ENCODE peak calls at places on chromosomes 4 and X, in eight cellular contexts. P, S, A, N, W, R, G and C are unnamed samples.

GRCh38 chrX:8960809-8961413 is 73.0 kb downstream of the FAM9B start:
- DNase-seq in P (no peak), S (no peak), A (no peak), N (no peak), W (no peak), R (no peak), G (peak), C (no peak)

GRCh38 chr4:184706453-184706852 is 27.4 kb downstream of the CENPU start:
- DNase-seq in P (no peak), S (no peak), A (no peak), N (no peak), W (no peak), R (no peak), G (no peak), C (no peak)

GRCh38 chrX:11341274-11342256 is 48.4 kb downstream of the AMELX start:
- DNase-seq in P (peak), S (peak), A (peak), N (no peak), W (peak), R (peak), G (peak), C (peak)

GRCh38 chr4:169209388-169209883 is 61.3 kb downstream of the SH3RF1 start:
- DNase-seq in P (no peak), S (peak), A (no peak), N (no peak), W (no peak), R (no peak), G (no peak), C (no peak)

GRCh38 chrX:9576059-9576458 is 111.2 kb downstream of the TBL1X start:
- DNase-seq in P (no peak), S (no peak), A (no peak), N (no peak), W (no peak), R (no peak), G (no peak), C (no peak)

GRCh38 chr4:113153529-113154101 is 104.2 kb downstream of the ANK2 start:
- DNase-seq in P (no peak), S (no peak), A (no peak), N (no peak), W (peak), R (no peak), G (no peak), C (no peak)

GRCh38 chr4:2083116-2083825 is 24.1 kb downstream of the NAT8L start:
- DNase-seq in P (no peak), S (no peak), A (no peak), N (no peak), W (no peak), R (no peak), G (no peak), C (no peak)

GRCh38 chrX:139429913-139430312 is 100.6 kb upstream of the F9 start:
- DNase-seq in P (no peak), S (no peak), A (no peak), N (no peak), W (no peak), R (no peak), G (no peak), C (no peak)

GRCh38 chrX:38668788-38669187 is 107.4 kb downstream of the TSPAN7 start:
- DNase-seq in P (no peak), S (no peak), A (no peak), N (no peak), W (no peak), R (no peak), G (no peak), C (no peak)

GRCh38 chrX:81378550-81378949 is 176.6 kb downstream of the SH3BGRL start:
- DNase-seq in P (no peak), S (no peak), A (no peak), N (no peak), W (no peak), R (no peak), G (no peak), C (no peak)

GRCh38 chr4:24642941-24643628 is 58.7 kb upstream of the DHX15 start:
- DNase-seq in P (no peak), S (peak), A (peak), N (no peak), W (peak), R (no peak), G (peak), C (peak)

GRCh38 chr4:153490985-153491483 is 24.9 kb downstream of the TMEM131L start:
- DNase-seq in P (no peak), S (no peak), A (no peak), N (no peak), W (no peak), R (no peak), G (no peak), C (no peak)

GRCh38 chr4:185711764-185712163 is 100.2 kb downstream of the SORBS2 start:
- DNase-seq in P (no peak), S (peak), A (no peak), N (no peak), W (no peak), R (no peak), G (no peak), C (no peak)

GRCh38 chrX:108312938-108313337 is 125.3 kb downstream of the COL4A6 start:
- DNase-seq in P (peak), S (peak), A (no peak), N (no peak), W (no peak), R (no peak), G (peak), C (no peak)

GRCh38 chrX:154775611-154776349 is 13.1 kb downstream of the DKC1 start:
- DNase-seq in P (peak), S (no peak), A (no peak), N (no peak), W (no peak), R (no peak), G (no peak), C (peak)

GRCh38 chr4:23332266-23332665 is 557.6 kb downstream of the PPARGC1A start:
- DNase-seq in P (no peak), S (no peak), A (no peak), N (no peak), W (peak), R (no peak), G (peak), C (peak)

GRCh38 chrX:14942341-14942740 is 69.1 kb downstream of the MOSPD2 start:
- DNase-seq in P (no peak), S (no peak), A (no peak), N (no peak), W (no peak), R (no peak), G (no peak), C (no peak)

GRCh38 chrX:45762699-45763647 is 562.3 kb upstream of the DIPK2B start:
- DNase-seq in P (no peak), S (no peak), A (no peak), N (no peak), W (no peak), R (no peak), G (peak), C (no peak)

GRCh38 chr4:11650801-11651596 is 222.3 kb upstream of the HS3ST1 start:
- DNase-seq in P (no peak), S (no peak), A (peak), N (no peak), W (no peak), R (no peak), G (peak), C (peak)

GRCh38 chr4:10421344-10422055 is 35.7 kb downstream of the ZNF518B start:
- DNase-seq in P (no peak), S (no peak), A (no peak), N (no peak), W (no peak), R (no peak), G (no peak), C (no peak)

GRCh38 chr4:61638600-61638999 is 438.5 kb downstream of the ADGRL3 start:
- DNase-seq in P (no peak), S (peak), A (no peak), N (no peak), W (no peak), R (no peak), G (peak), C (no peak)

GRCh38 chr4:147361726-147362125 is 119.2 kb upstream of the EDNRA start:
- DNase-seq in P (peak), S (peak), A (peak), N (no peak), W (peak), R (no peak), G (peak), C (peak)

GRCh38 chrX:34875204-34875603 is 67.4 kb upstream of the FAM47B start:
- DNase-seq in P (no peak), S (peak), A (peak), N (no peak), W (no peak), R (no peak), G (peak), C (peak)

GRCh38 chr4:26256016-26256415 is 64.8 kb upstream of the RBPJ start:
- DNase-seq in P (no peak), S (no peak), A (no peak), N (no peak), W (no peak), R (no peak), G (peak), C (no peak)

GRCh38 chr4:88159137-88159725 is 792 bp upstream of the ABCG2 start:
- DNase-seq in P (peak), S (no peak), A (no peak), N (no peak), W (no peak), R (no peak), G (no peak), C (no peak)

GRCh38 chr4:169152899-169153298 is 117.9 kb downstream of the SH3RF1 start:
- DNase-seq in P (no peak), S (no peak), A (no peak), N (no peak), W (no peak), R (no peak), G (no peak), C (no peak)

GRCh38 chr4:170414961-170415360 is 325.2 kb upstream of the AADAT start:
- DNase-seq in P (no peak), S (no peak), A (no peak), N (no peak), W (no peak), R (no peak), G (no peak), C (no peak)

GRCh38 chr4:168524897-168525296 is 28.0 kb downstream of the PALLD start:
- DNase-seq in P (no peak), S (no peak), A (no peak), N (no peak), W (no peak), R (no peak), G (no peak), C (no peak)

GRCh38 chr4:7822858-7823257 is 116.8 kb downstream of the AFAP1 start:
- DNase-seq in P (peak), S (no peak), A (no peak), N (no peak), W (no peak), R (no peak), G (no peak), C (no peak)

GRCh38 chr4:31458813-31459212 is 738.6 kb downstream of the PCDH7 start:
- DNase-seq in P (no peak), S (peak), A (no peak), N (no peak), W (peak), R (no peak), G (peak), C (peak)

GRCh38 chr4:138090145-138090917 is 151.8 kb downstream of the SLC7A11 start:
- DNase-seq in P (peak), S (peak), A (peak), N (no peak), W (no peak), R (peak), G (peak), C (peak)

GRCh38 chr4:26709246-26709645 is 125.4 kb downstream of the TBC1D19 start:
- DNase-seq in P (no peak), S (no peak), A (no peak), N (no peak), W (no peak), R (no peak), G (no peak), C (no peak)

GRCh38 chrX:114924846-114925245 is 92.6 kb downstream of the IL13RA2 start:
- DNase-seq in P (no peak), S (peak), A (no peak), N (no peak), W (peak), R (no peak), G (peak), C (no peak)

GRCh38 chr4:131098976-131099375 is 2003.0 kb downstream of the C4orf33 start:
- DNase-seq in P (no peak), S (no peak), A (no peak), N (no peak), W (no peak), R (no peak), G (no peak), C (no peak)

GRCh38 chr4:84887824-84888223 is 78.7 kb downstream of the WDFY3 start:
- DNase-seq in P (no peak), S (peak), A (no peak), N (no peak), W (no peak), R (no peak), G (peak), C (no peak)

GRCh38 chrX:124346064-124346876 is at the start of gene SH2D1A:
- DNase-seq in P (no peak), S (no peak), A (no peak), N (no peak), W (no peak), R (no peak), G (no peak), C (no peak)
- H3K4me3 ChIP-seq in P (no peak), S (no peak), A (no peak), N (peak), W (no peak), R (no peak), G (no peak), C (no peak)

GRCh38 chr4:89906316-89906715 is 11.7 kb downstream of the MMRN1 start:
- DNase-seq in P (no peak), S (no peak), A (no peak), N (no peak), W (peak), R (no peak), G (no peak), C (no peak)

GRCh38 chr4:89904524-89904923 is 9.9 kb downstream of the MMRN1 start:
- DNase-seq in P (no peak), S (no peak), A (no peak), N (no peak), W (no peak), R (no peak), G (no peak), C (no peak)

GRCh38 chr4:89906787-89907521 is 12.3 kb downstream of the MMRN1 start:
- DNase-seq in P (no peak), S (no peak), A (no peak), N (no peak), W (peak), R (no peak), G (no peak), C (peak)
- TF ChIP-seq CTCF in P (no peak), S (no peak), A (no peak), N (no peak), W (no peak), R (no peak), G (no peak), C (no peak)

GRCh38 chrX:136201601-136202000 is 49.6 kb downstream of the MAP7D3 start:
- DNase-seq in P (no peak), S (no peak), A (no peak), N (no peak), W (no peak), R (no peak), G (no peak), C (no peak)

GRCh38 chrX:136200466-136200865 is 50.7 kb downstream of the MAP7D3 start:
- DNase-seq in P (no peak), S (no peak), A (no peak), N (no peak), W (no peak), R (no peak), G (peak), C (no peak)

GRCh38 chrX:136198010-136198409 is 50.7 kb downstream of the FHL1 start:
- DNase-seq in P (no peak), S (no peak), A (no peak), N (no peak), W (no peak), R (no peak), G (no peak), C (no peak)

GRCh38 chrX:136198678-136199243 is 51.4 kb downstream of the FHL1 start:
- DNase-seq in P (no peak), S (no peak), A (no peak), N (no peak), W (no peak), R (no peak), G (no peak), C (no peak)

GRCh38 chrX:136199365-136199764 is 51.8 kb downstream of the MAP7D3 start:
- DNase-seq in P (no peak), S (no peak), A (no peak), N (no peak), W (no peak), R (no peak), G (no peak), C (no peak)
- H3K4me3 ChIP-seq in P (peak), S (no peak), A (no peak), N (peak), W (no peak), R (peak), G (no peak), C (no peak)

GRCh38 chr4:6043843-6044242 is 25.6 kb upstream of the C4orf50 start:
- DNase-seq in P (no peak), S (no peak), A (no peak), N (no peak), W (no peak), R (no peak), G (no peak), C (no peak)

GRCh38 chr4:6046526-6047129 is 28.4 kb upstream of the C4orf50 start:
- DNase-seq in P (no peak), S (no peak), A (no peak), N (no peak), W (no peak), R (no peak), G (no peak), C (no peak)

GRCh38 chr4:6043188-6043587 is 25.0 kb upstream of the C4orf50 start:
- DNase-seq in P (no peak), S (no peak), A (no peak), N (no peak), W (no peak), R (no peak), G (no peak), C (no peak)

GRCh38 chr4:6044276-6044675 is 26.0 kb upstream of the C4orf50 start:
- DNase-seq in P (no peak), S (no peak), A (no peak), N (no peak), W (no peak), R (no peak), G (no peak), C (no peak)

GRCh38 chr4:6044805-6045204 is 26.6 kb upstream of the C4orf50 start:
- DNase-seq in P (no peak), S (no peak), A (no peak), N (no peak), W (no peak), R (no peak), G (no peak), C (no peak)
- TF ChIP-seq CTCF in P (no peak), S (no peak), A (no peak), N (no peak), W (no peak), R (no peak), G (no peak), C (no peak)

DNA sequence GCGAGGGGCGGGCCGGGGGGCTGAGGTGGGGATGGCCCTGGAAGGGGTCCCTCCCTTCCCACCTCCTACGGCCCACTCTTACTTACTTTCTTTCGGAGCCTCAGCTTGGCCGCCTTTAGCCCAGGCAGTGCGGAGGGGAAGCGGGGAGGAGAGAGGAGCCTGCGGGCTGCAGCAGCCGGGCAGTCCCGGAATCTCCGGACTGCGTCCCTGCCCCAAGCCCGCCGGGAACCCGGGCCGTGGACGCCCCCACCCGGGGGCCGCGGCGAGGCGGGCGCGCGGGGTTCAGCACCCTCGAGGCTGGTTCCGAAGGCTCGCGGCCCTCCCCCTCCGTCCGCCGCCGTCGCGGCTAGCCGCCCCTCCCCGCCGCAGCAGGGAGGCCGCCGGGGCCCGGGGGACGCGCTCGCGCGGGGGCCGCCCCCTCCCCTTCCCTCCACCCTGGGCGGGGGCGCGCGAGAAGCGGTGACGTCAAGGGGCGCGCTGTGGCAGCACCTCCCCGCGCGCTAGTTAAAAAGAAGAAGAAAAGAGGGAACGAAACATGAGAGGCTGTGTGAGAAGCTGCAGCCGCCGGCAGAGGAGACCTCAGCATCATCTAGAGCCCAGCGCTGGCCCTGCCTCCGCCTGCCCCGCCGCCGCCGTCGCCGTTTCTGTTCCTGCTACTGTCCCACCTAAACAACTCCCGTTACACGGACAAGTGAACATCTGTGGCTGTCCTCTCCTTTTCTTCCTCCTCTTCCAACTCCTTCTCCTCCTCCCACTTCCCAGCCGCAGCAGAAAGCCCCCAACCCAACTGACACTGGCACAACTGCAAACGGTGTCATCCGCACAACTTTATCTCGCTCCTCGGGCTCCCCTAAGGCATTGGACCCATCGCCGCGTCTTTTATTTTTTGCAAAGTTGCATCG is at the start of gene HHIP:
- DNase-seq in P (peak), S (peak), A (no peak), N (no peak), W (no peak), R (no peak), G (peak), C (no peak)
- H3K4me3 ChIP-seq in P (peak), S (peak), A (peak), N (peak), W (peak), R (peak), G (peak), C (peak)

DNA sequence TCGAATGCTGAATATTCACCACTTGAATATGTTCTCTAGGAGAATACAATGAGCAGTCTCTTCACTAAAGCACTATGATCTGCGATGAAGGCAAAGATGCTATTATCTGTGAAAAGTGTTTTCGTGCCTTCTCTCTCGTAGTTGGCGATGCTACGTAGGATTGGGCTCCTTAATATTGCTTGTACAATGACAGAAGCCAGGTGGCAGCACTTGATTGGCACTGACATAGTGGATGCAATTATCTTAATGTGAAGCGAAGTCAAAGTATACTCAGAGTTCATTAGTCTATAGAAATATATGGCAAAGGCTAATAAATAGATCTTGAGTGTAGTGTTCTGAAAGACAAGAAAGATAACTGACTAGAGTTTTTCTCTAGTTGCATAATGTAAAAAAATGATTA is 1135.7 kb upstream of the AGA start:
- DNase-seq in P (no peak), S (no peak), A (no peak), N (no peak), W (no peak), R (no peak), G (no peak), C (no peak)
- TF ChIP-seq CTCF in P (no peak), S (peak), A (peak), N (no peak), W (peak), R (no peak), G (no peak), C (peak)

DNA sequence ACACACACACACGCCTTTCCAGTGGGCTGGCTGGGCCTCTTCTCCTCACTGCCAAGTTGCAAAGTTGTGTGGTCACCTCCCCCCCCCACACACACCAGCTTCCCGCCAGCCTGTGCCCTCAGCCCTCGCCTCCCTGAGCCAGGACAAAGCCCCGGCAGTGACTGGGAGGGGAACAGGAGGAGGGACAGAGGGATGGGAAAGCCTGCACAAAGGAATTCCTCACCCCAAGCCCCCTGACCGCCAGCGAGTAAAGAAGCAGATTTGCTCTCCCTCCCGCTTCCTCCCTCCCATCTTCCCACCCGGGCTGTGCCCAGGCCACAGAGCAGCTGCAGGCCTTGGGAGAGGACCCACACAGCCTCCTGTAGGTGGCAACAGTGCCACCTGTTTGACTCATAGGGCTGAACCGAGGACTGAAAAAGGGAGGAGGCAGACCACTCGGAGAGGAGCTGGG is at the start of gene GDPD2:
- DNase-seq in P (no peak), S (no peak), A (no peak), N (no peak), W (no peak), R (no peak), G (peak), C (no peak)
- H3K4me3 ChIP-seq in P (no peak), S (no peak), A (no peak), N (no peak), W (no peak), R (no peak), G (no peak), C (no peak)